ENCODE peak calls at places on chromosomes 13 and 19, in six cellular contexts. K is activated CD4-positive, alpha-beta T cell treated with anti-CD3 and anti-CD28 coated beads for 24 hours; Y is neural crest cell; C is nephron progenitor cell; F is tibial artery; Z is fibroblast of mammary gland. H is an unnamed sample.

GRCh38 chr19:42693760-42694350 is 46.4 kb downstream of the PSG3 start:
- DNase-seq in C (no peak), Y (no peak), F (no peak), K (no peak), Z (peak; percentile 46), H (no peak)

GRCh38 chr19:2050349-2050990 is 574 bp downstream of the MKNK2 start:
- DNase-seq in K (no peak), Z (no peak), C (peak; percentile 46), Y (no peak), F (no peak), H (no peak)

GRCh38 chr19:46601318-46602224 is at the start of gene CALM3:
- DNase-seq in Z (no peak), F (no peak), K (no peak), Y (no peak), C (peak; percentile 45), H (no peak)

GRCh38 chr19:33214621-33215020 is 11.0 kb downstream of the SLC7A10 start:
- DNase-seq in Z (peak; percentile 23), F (no peak), C (peak; percentile 41), Y (peak; percentile 37), K (no peak), H (no peak)

GRCh38 chr19:5719274-5719960 is 529 bp downstream of the LONP1 start:
- DNase-seq in Z (no peak), Y (no peak), C (no peak), F (no peak), K (no peak), H (no peak)

GRCh38 chr13:40794414-40795368 is 5.3 kb downstream of the SLC25A15 start:
- DNase-seq in C (no peak), Z (no peak), F (no peak), K (no peak), Y (no peak), H (no peak)

GRCh38 chr13:77502104-77502720 is 33.3 kb upstream of the SCEL start:
- DNase-seq in Z (no peak), K (no peak), Y (no peak), F (no peak), C (no peak), H (no peak)

GRCh38 chr19:10520652-10521318 is 3.5 kb upstream of the S1PR5 start:
- DNase-seq in Z (no peak), Y (no peak), K (no peak), C (no peak), F (no peak), H (no peak)

GRCh38 chr13:105410602-105411001 is 1124.9 kb downstream of the EFNB2 start:
- DNase-seq in F (peak; percentile 40), Z (peak; percentile 41), Y (peak; percentile 47), C (peak; percentile 61), K (peak; percentile 16), H (no peak)

GRCh38 chr19:35513231-35513974 is at the start of gene DMKN:
- DNase-seq in Y (no peak), F (no peak), C (no peak), Z (peak; percentile 81), K (no peak), H (no peak)